ENCODE peak calls at places on chromosomes 13 and 19, in seven cellular contexts. O is hepatocyte; G is adrenal gland; Z is SJSA1; F is CD8-positive, alpha-beta memory T cell; M is brain microvascular endothelial cell; E is MM.1S. K is an unnamed sample.
A peak's percentile ranks its signal among the peaks of the same experiment; 100 is the strongest.

GRCh38 chr13:107590556-107590955 is 624.8 kb downstream of the LIG4 start:
- DNase-seq in F (no peak), G (no peak), Z (no peak), E (no peak), M (no peak), O (no peak), K (no peak)

GRCh38 chr19:4583961-4584669 is 24.6 kb upstream of the SEMA6B start:
- DNase-seq in O (no peak), Z (no peak), G (no peak), F (no peak), E (no peak), M (no peak), K (no peak)

GRCh38 chr19:9309974-9310446 is 372 bp upstream of the ZNF699 start:
- DNase-seq in G (peak; percentile 96), M (peak; percentile 90), E (no peak), F (peak; percentile 73), O (peak; percentile 97), Z (peak; percentile 88), K (no peak)

GRCh38 chr19:53389591-53390377 is 5.2 kb upstream of the ZNF765 start:
- DNase-seq in G (no peak), M (no peak), F (no peak), E (no peak), O (no peak), Z (no peak), K (no peak)

GRCh38 chr19:38070573-38070972 is 153.4 kb downstream of the DPF1 start:
- DNase-seq in Z (no peak), F (no peak), O (no peak), G (no peak), E (no peak), M (peak; percentile 29), K (no peak)

GRCh38 chr13:110812111-110812868 is 98.8 kb downstream of the ING1 start:
- DNase-seq in F (no peak), E (no peak), G (no peak), Z (peak; percentile 70), O (no peak), M (no peak), K (no peak)

GRCh38 chr19:1977116-1977515 is 36.1 kb downstream of the CSNK1G2 start:
- DNase-seq in G (no peak), F (no peak), Z (no peak), E (no peak), O (no peak), M (no peak), K (no peak)

GRCh38 chr19:21323000-21323399 is 6.2 kb downstream of the ZNF708 start:
- DNase-seq in M (no peak), G (no peak), O (no peak), Z (no peak), F (no peak), E (no peak), K (no peak)

GRCh38 chr19:46844067-46844489 is 6.6 kb downstream of the AP2S1 start:
- DNase-seq in G (no peak), F (no peak), Z (no peak), E (no peak), O (no peak), M (peak; percentile 59), K (no peak)

GRCh38 chr13:64263285-64263684 is 2847.6 kb upstream of the PCDH20 start:
- DNase-seq in O (no peak), M (no peak), F (no peak), G (no peak), Z (no peak), E (no peak), K (no peak)

GRCh38 chr19:46469541-46470185 is 1.7 kb downstream of the PNMA8A start:
- DNase-seq in F (no peak), Z (no peak), E (no peak), O (no peak), G (no peak), M (no peak), K (no peak)

GRCh38 chr13:113148407-113148806 is 10.0 kb upstream of the PROZ start:
- DNase-seq in E (no peak), F (no peak), O (no peak), G (no peak), M (no peak), Z (no peak), K (no peak)

GRCh38 chr13:52454825-52455676 is at the start of gene CKAP2:
- DNase-seq in G (peak; percentile 98), F (peak; percentile 89), M (peak; percentile 93), O (peak; percentile 97), E (peak; percentile 93), Z (peak; percentile 93), K (peak; percentile 75)

GRCh38 chr13:110376120-110376519 is 69.0 kb downstream of the COL4A2 start:
- DNase-seq in G (peak; percentile 68), Z (no peak), E (no peak), O (peak; percentile 57), F (no peak), M (peak; percentile 63), K (no peak)

GRCh38 chr13:51666316-51666715 is 82.1 kb downstream of the WDFY2 start:
- DNase-seq in E (no peak), G (no peak), M (no peak), O (no peak), Z (no peak), F (no peak), K (no peak)

GRCh38 chr13:98977568-98978270 is at the start of gene DOCK9:
- DNase-seq in E (no peak), O (peak; percentile 43), Z (peak; percentile 95), M (peak; percentile 74), G (peak; percentile 61), F (no peak), K (no peak)

GRCh38 chr13:98974053-98974452 is 3.8 kb downstream of the DOCK9 start:
- DNase-seq in F (no peak), G (no peak), Z (peak; percentile 56), M (no peak), E (no peak), O (no peak), K (no peak)

GRCh38 chr13:98976941-98977340 is 923 bp downstream of the DOCK9 start:
- DNase-seq in O (no peak), E (no peak), Z (no peak), F (no peak), M (no peak), G (no peak), K (no peak)

GRCh38 chr13:98976338-98976737 is 1.5 kb downstream of the DOCK9 start:
- DNase-seq in F (no peak), M (no peak), G (no peak), E (no peak), Z (no peak), O (no peak), K (no peak)

DNA sequence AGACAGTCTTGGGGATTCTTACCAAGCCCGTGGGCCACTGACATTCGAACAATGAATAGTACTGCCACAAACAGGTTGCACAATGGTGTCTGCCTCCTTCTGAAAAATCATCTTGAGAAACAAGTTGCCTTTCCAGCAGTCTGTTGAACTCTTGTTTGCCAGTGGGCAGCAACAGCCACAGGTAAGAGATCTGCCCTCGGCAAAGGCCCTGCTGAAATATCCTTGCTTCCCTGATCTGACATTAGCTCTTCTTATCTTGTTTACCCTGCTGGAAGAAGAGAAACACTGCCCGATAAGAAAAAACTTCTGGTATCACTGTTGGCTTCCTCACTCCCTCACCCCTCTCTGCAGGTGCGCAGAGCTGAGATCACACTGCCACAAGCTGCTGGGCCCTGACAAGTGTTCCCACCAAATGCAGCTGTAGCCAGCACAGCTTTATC is 2.0 kb downstream of the DOCK9 start:
- DNase-seq in G (no peak), O (no peak), F (no peak), E (no peak), M (no peak), Z (peak; percentile 53), K (no peak)
- H3K4me3 ChIP-seq in G (no peak overlapping the region), O (no peak overlapping the region), F (no peak overlapping the region), E (no peak overlapping the region), M (no peak overlapping the region), Z (no peak overlapping the region), K (no peak overlapping the region)

GRCh38 chr13:20272104-20272503 is 40.0 kb upstream of the GJB6 start:
- DNase-seq in Z (no peak), O (no peak), G (no peak), E (no peak), F (no peak), M (no peak), K (no peak)
- H3K36me3 ChIP-seq in Z (no peaks in the 10 kb centered on the region), O (no peaks in the 10 kb centered on the region), G (no peaks in the 10 kb centered on the region), E (no peaks in the 10 kb centered on the region), F (no peaks in the 10 kb centered on the region), M (no peaks in the 10 kb centered on the region), K (no peaks in the 10 kb centered on the region)

GRCh38 chr19:18431351-18432197 is 6.4 kb downstream of the ISYNA1 start:
- DNase-seq in Z (no peak), F (no peak), M (no peak), G (no peak), E (no peak), O (no peak), K (no peak)

GRCh38 chr19:18433735-18434398 is 4.1 kb downstream of the ISYNA1 start:
- DNase-seq in F (no peak), M (no peak), O (no peak), G (peak; percentile 67), Z (no peak), E (no peak), K (no peak)

GRCh38 chr19:18430417-18431144 is 7.4 kb downstream of the ISYNA1 start:
- DNase-seq in G (no peak), M (no peak), F (no peak), O (no peak), Z (no peak), E (no peak), K (no peak)

GRCh38 chr19:18433039-18433691 is 4.8 kb downstream of the ISYNA1 start:
- DNase-seq in G (peak; percentile 80), Z (no peak), O (no peak), M (no peak), E (no peak), F (no peak), K (no peak)

DNA sequence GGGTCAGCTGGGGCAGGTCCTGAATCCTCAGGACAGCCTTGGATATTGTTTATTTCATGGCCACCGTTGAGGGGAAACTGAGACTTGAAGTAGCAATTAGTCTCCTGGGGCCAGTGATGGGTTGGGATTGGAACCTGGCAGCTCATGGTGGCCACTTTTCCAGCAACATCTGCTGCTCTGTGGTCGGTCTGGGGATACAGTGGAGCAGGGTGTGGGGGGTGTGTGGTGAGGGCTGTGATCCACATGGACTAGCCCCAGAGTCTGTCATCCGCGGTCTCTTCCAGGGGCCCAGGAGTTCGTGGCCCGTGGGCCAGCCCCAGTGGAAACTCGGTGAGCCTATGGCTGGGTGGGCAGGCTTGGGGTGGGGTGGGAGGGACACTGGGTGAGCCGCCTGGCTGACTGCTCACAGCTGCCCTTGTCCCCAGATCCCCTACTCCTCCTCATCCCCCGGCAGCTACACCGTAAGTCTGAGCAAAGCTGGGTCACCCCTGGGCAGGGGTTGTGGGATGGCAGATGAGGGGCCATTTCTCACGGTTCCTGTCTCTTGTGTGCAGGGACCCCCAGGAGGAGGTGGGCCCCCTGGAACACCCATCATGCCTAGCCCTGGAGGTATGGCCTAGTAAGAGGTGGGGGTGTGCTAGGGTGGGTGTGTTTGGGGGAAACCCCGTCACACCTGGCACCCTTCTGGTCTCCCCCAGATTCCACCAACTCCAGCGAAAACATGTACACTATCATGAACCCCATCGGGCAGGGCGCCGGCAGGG is 5.5 kb downstream of the ISYNA1 start:
- DNase-seq in M (no peak), Z (no peak), F (no peak), E (no peak), G (no peak), O (no peak), K (no peak)
- H3K4me3 ChIP-seq in M (peak overlapping the region; percentile 58), Z (peak overlapping the region; percentile 37), F (peak overlapping the region; percentile 47), E (no peak overlapping the region), G (no peak overlapping the region), O (peak overlapping the region; percentile 42), K (no peak overlapping the region)

DNA sequence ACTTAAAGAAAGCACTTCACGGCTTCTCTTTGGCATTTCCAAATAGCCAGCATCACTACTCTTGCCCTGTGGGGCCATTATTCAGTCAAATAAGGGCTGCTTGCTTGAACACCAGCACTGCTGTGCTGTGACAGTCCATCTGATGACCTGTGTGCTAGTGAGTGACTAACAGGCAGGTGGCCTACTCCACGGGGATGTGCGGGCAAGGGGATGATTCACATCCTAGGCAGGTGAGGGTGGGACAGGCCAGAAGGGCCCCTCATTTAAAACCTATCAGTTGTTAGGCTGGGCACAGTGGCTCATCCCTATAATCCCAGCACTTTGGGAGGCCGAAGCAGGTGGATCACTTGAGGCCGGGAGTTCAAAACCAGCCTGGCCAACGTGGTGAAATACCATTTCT is 8.2 kb downstream of the CCNE1 start:
- DNase-seq in G (no peak), F (no peak), Z (no peak), M (no peak), E (no peak), O (no peak), K (no peak)
- H3K36me3 ChIP-seq in G (peaks cover 27% of the 10 kb centered on the region), F (no peaks in the 10 kb centered on the region), Z (peaks cover 62% of the 10 kb centered on the region), M (no peaks in the 10 kb centered on the region), E (peaks cover 16% of the 10 kb centered on the region), O (no peaks in the 10 kb centered on the region), K (peaks cover 6% of the 10 kb centered on the region)